ENCODE peak calls at places on chromosome 11, in six cellular contexts. N is K562, O is SK-N-SH, E is HepG2, W is HCT116, B is H1. M is an unnamed sample.

GRCh38 chr11:75597636-75598035 is 35.6 kb downstream of the SERPINH1 start:
- DNase-seq in N (peak; percentile 38), O (peak; percentile 78), E (peak; percentile 36), W (peak; percentile 36), B (no peak), M (no peak)

GRCh38 chr11:134504146-134504905 is 92.3 kb upstream of the B3GAT1 start:
- DNase-seq in N (no peak), O (peak; percentile 44), E (no peak), W (no peak), B (no peak), M (no peak)

GRCh38 chr11:65827774-65828156 is 6.0 kb upstream of the SNX32 start:
- DNase-seq in N (peak; percentile 2), O (no peak), E (no peak), W (no peak), B (no peak), M (no peak)

GRCh38 chr11:130002352-130002845 is at the start of gene PRDM10:
- DNase-seq in N (peak; percentile 95), O (peak; percentile 98), E (peak; percentile 85), W (peak; percentile 84), B (peak; percentile 90), M (peak; percentile 99)

GRCh38 chr11:28738549-28738948 is 630.4 kb downstream of the METTL15 start:
- DNase-seq in N (no peak), O (no peak), E (no peak), W (no peak), B (no peak), M (no peak)

GRCh38 chr11:96038046-96038445 is 114.1 kb upstream of the MTMR2 start:
- DNase-seq in N (no peak), O (no peak), E (no peak), W (no peak), B (no peak), M (peak; percentile 39)

GRCh38 chr11:119339581-119340334 is 925 bp downstream of the C1QTNF5 start:
- DNase-seq in N (peak; percentile 93), O (peak; percentile 95), E (peak; percentile 28), W (no peak), B (peak; percentile 94), M (peak; percentile 61)

GRCh38 chr11:20110908-20111669 is 49.2 kb downstream of the DBX1 start:
- DNase-seq in N (peak; percentile 90), O (peak; percentile 78), E (peak; percentile 70), W (peak; percentile 72), B (peak; percentile 76), M (peak; percentile 49)

GRCh38 chr11:105639527-105639926 is 29.7 kb downstream of the GRIA4 start:
- DNase-seq in N (no peak), O (no peak), E (no peak), W (no peak), B (no peak), M (no peak)

GRCh38 chr11:58963551-58964075 is 24.3 kb downstream of the GLYATL1 start:
- DNase-seq in N (no peak), O (peak; percentile 15), E (no peak), W (no peak), B (peak; percentile 80), M (peak; percentile 57)

GRCh38 chr11:64659417-64660144 is 63.4 kb downstream of the NRXN2 start:
- DNase-seq in N (peak; percentile 75), O (no peak), E (peak; percentile 39), W (peak; percentile 81), B (no peak), M (peak; percentile 38)

GRCh38 chr11:46298699-46299424 is 21.4 kb downstream of the CREB3L1 start:
- DNase-seq in N (no peak), O (no peak), E (no peak), W (no peak), B (no peak), M (no peak)

GRCh38 chr11:68282141-68282860 is 10.5 kb upstream of the C11orf24 start:
- DNase-seq in N (peak; percentile 17), O (no peak), E (no peak), W (no peak), B (no peak), M (no peak)

GRCh38 chr11:134731562-134731961 is 319.5 kb upstream of the B3GAT1 start:
- DNase-seq in N (no peak), O (no peak), E (no peak), W (no peak), B (peak; percentile 70), M (no peak)

GRCh38 chr11:44178381-44178780 is 82.9 kb downstream of the EXT2 start:
- DNase-seq in N (no peak), O (no peak), E (no peak), W (no peak), B (no peak), M (no peak)

GRCh38 chr11:19878520-19878919 is 165.9 kb downstream of the NAV2 start:
- DNase-seq in N (no peak), O (no peak), E (no peak), W (no peak), B (no peak), M (no peak)

GRCh38 chr11:78432058-78432515 is 14.5 kb upstream of the GAB2 start:
- DNase-seq in N (no peak), O (no peak), E (no peak), W (no peak), B (no peak), M (no peak)

GRCh38 chr11:107675902-107676301 is 36.0 kb downstream of the SLN start:
- DNase-seq in N (no peak), O (no peak), E (no peak), W (no peak), B (no peak), M (no peak)

GRCh38 chr11:34356918-34357645 is 728 bp downstream of the ABTB2 start:
- DNase-seq in N (peak; percentile 19), O (peak; percentile 75), E (no peak), W (no peak), B (peak; percentile 81), M (peak; percentile 73)

GRCh38 chr11:34213366-34213765 is 107.9 kb downstream of the NAT10 start:
- DNase-seq in N (no peak), O (no peak), E (no peak), W (no peak), B (no peak), M (no peak)

GRCh38 chr11:75536786-75537629 is 11.3 kb upstream of the GDPD5 start:
- DNase-seq in N (peak; percentile 52), O (no peak), E (no peak), W (peak; percentile 87), B (no peak), M (no peak)

GRCh38 chr11:73804712-73805111 is 17.0 kb downstream of the MRPL48 start:
- DNase-seq in N (no peak), O (no peak), E (no peak), W (no peak), B (no peak), M (no peak)

GRCh38 chr11:60282291-60282690 is 1.8 kb downstream of the MS4A4A start:
- DNase-seq in N (no peak), O (no peak), E (no peak), W (no peak), B (no peak), M (no peak)

GRCh38 chr11:77602385-77603105 is 12.8 kb downstream of the AQP11 start:
- DNase-seq in N (peak; percentile 30), O (no peak), E (peak; percentile 72), W (no peak), B (no peak), M (no peak)

GRCh38 chr11:58742140-58742539 is 10.4 kb upstream of the GLYAT start:
- DNase-seq in N (no peak), O (no peak), E (no peak), W (no peak), B (no peak), M (no peak)

GRCh38 chr11:82864268-82864667 is 36.0 kb downstream of the PRCP start:
- DNase-seq in N (no peak), O (peak; percentile 54), E (peak; percentile 57), W (peak; percentile 32), B (no peak), M (peak; percentile 55)

GRCh38 chr11:115933564-115933963 is 429.3 kb upstream of the CADM1 start:
- DNase-seq in N (no peak), O (no peak), E (no peak), W (no peak), B (no peak), M (no peak)

GRCh38 chr11:118267486-118267885 is 3.4 kb upstream of the MPZL2 start:
- DNase-seq in N (no peak), O (no peak), E (no peak), W (no peak), B (no peak), M (no peak)
- TF ChIP-seq JUND in N (no peak), O (no peak), E (no peak), W (no peak), B (no peak), M (no peak)

GRCh38 chr11:123374622-123374968 is 55.5 kb upstream of the GRAMD1B start:
- DNase-seq in N (no peak), O (no peak), E (no peak), W (no peak), B (no peak), M (no peak)
- TF ChIP-seq JUND in N (no peak), O (no peak), E (no peak), W (no peak), B (no peak), M (no peak)

GRCh38 chr11:88552377-88553029 is 215.0 kb upstream of the CTSC start:
- DNase-seq in N (peak; percentile 65), O (peak; percentile 23), E (peak; percentile 39), W (peak; percentile 48), B (peak; percentile 72), M (peak; percentile 59)
- TF ChIP-seq JUND in N (no peak), O (no peak), E (no peak), W (no peak), B (no peak), M (no peak)

GRCh38 chr11:111925953-111926352 is 7.2 kb downstream of the C11orf52 start:
- DNase-seq in N (no peak), O (no peak), E (no peak), W (no peak), B (no peak), M (no peak)

GRCh38 chr11:111920908-111921307 is 2.2 kb downstream of the C11orf52 start:
- DNase-seq in N (no peak), O (no peak), E (no peak), W (no peak), B (no peak), M (no peak)

GRCh38 chr11:111923951-111924350 is 5.2 kb downstream of the C11orf52 start:
- DNase-seq in N (no peak), O (no peak), E (no peak), W (no peak), B (no peak), M (peak; percentile 71)

GRCh38 chr11:111922803-111923202 is 4.1 kb downstream of the C11orf52 start:
- DNase-seq in N (no peak), O (no peak), E (peak; percentile 41), W (no peak), B (no peak), M (no peak)

DNA sequence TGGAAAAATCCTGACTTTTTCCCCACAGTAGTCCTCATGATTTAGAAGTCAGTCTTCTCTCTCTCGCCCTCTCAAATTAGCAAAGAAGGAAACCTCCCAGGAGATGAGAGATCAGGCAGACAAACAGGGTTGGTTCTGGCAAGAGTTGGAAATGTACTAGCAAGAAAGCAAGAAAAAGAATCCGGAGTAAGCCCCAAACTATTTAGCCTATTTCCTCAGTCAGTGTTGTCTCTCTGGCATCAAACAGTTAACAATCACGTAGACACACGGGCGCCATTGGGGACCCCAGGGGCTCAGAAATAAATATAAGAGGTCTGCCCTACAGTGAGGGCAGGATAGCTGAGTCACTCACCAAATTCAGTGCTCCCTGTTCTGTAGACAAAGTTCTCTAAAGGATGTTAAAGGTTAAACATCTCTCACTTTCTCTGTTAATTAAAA is 4.7 kb downstream of the C11orf52 start:
- DNase-seq in N (no peak), O (no peak), E (peak; percentile 75), W (no peak), B (no peak), M (no peak)
- TF ChIP-seq JUND in N (no peak), O (no peak), E (no peak), W (no peak), B (no peak), M (no peak)

GRCh38 chr11:70040869-70041501 is 37.1 kb upstream of the ANO1 start:
- DNase-seq in N (no peak), O (no peak), E (no peak), W (no peak), B (no peak), M (no peak)
- TF ChIP-seq JUND in N (no peak), O (no peak), E (no peak), W (no peak), B (no peak), M (no peak)